ENCODE peak calls at places on chromosome 12, in nine cellular contexts. K is islet precursor cell, E is RWPE1, F is Peyer's patch, Z is fibroblast of lung, R is AG20443, Q is amniotic epithelial cell, H is AG09309, J is IMR-90. C is an unnamed sample.

GRCh38 chr12:46391630-46392029 is 19.1 kb upstream of the SLC38A2 start:
- DNase-seq in Z (peak; percentile 76), R (no peak), J (no peak), H (no peak), K (no peak), Q (no peak), F (no peak), E (no peak), C (no peak)

GRCh38 chr12:130870442-130871285 is 1.2 kb upstream of the RAN start:
- DNase-seq in Q (peak; percentile 95), R (peak; percentile 90), E (peak; percentile 85), F (peak; percentile 71), J (peak; percentile 83), K (peak; percentile 97), H (peak; percentile 82), Z (peak; percentile 95), C (peak; percentile 91)

GRCh38 chr12:111129149-111129548 is 208.8 kb upstream of the MYL2 start:
- DNase-seq in E (no peak), R (no peak), H (no peak), J (no peak), Q (no peak), K (no peak), F (no peak), Z (no peak), C (no peak)

GRCh38 chr12:98532687-98533304 is 17.4 kb downstream of the TMPO start:
- DNase-seq in Q (peak; percentile 53), J (peak; percentile 62), K (no peak), Z (peak; percentile 32), R (peak; percentile 44), H (no peak), E (peak; percentile 47), F (no peak), C (peak; percentile 49)

GRCh38 chr12:52874573-52875435 is 26.0 kb upstream of the KRT78 start:
- DNase-seq in H (no peak), Z (no peak), F (no peak), Q (no peak), E (no peak), J (no peak), R (no peak), K (no peak), C (peak; percentile 54)

GRCh38 chr12:121113057-121113456 is 19.6 kb upstream of the P2RX7 start:
- DNase-seq in F (no peak), R (no peak), K (no peak), J (no peak), E (no peak), Q (no peak), Z (no peak), H (no peak), C (no peak)

GRCh38 chr12:3669594-3669993 is 83.3 kb downstream of the CRACR2A start:
- DNase-seq in Z (no peak), K (no peak), Q (no peak), E (no peak), R (no peak), J (no peak), F (no peak), H (no peak), C (no peak)

GRCh38 chr12:50055831-50056628 is 1.4 kb upstream of the ASIC1 start:
- DNase-seq in J (peak; percentile 46), Z (no peak), E (peak; percentile 79), K (peak; percentile 81), R (peak; percentile 80), H (no peak), Q (peak; percentile 38), F (peak; percentile 40), C (peak; percentile 72)

GRCh38 chr12:107512391-107512790 is 173.2 kb upstream of the PWP1 start:
- DNase-seq in K (no peak), Q (peak; percentile 32), H (no peak), Z (peak; percentile 46), F (no peak), J (peak; percentile 13), R (peak; percentile 30), E (no peak), C (peak; percentile 20)

GRCh38 chr12:85260904-85261303 is 19.1 kb upstream of the ALX1 start:
- DNase-seq in R (no peak), F (no peak), H (no peak), E (no peak), Q (no peak), J (no peak), K (no peak), Z (no peak), C (no peak)

GRCh38 chr12:123150804-123151678 is at the start of gene PITPNM2:
- DNase-seq in Q (peak; percentile 47), J (peak; percentile 58), R (peak; percentile 94), F (peak; percentile 53), E (peak; percentile 58), H (no peak), K (peak; percentile 78), Z (peak; percentile 59), C (peak; percentile 79)

GRCh38 chr12:113663396-113663795 is 191.7 kb upstream of the LHX5 start:
- DNase-seq in K (no peak), H (no peak), E (no peak), Q (no peak), J (no peak), Z (no peak), R (no peak), F (no peak), C (no peak)

GRCh38 chr12:15152864-15153263 is 68.4 kb downstream of the RERG start:
- DNase-seq in E (peak; percentile 53), K (no peak), J (peak; percentile 30), F (no peak), Q (peak; percentile 85), H (no peak), R (no peak), Z (peak; percentile 89), C (no peak)

GRCh38 chr12:23245186-23245585 is 620.2 kb downstream of the ETNK1 start:
- DNase-seq in H (no peak), J (no peak), R (no peak), K (no peak), Q (no peak), E (no peak), F (no peak), Z (no peak), C (no peak)

GRCh38 chr12:101884174-101884573 is 6.8 kb downstream of the DRAM1 start:
- DNase-seq in J (no peak), Q (no peak), E (no peak), Z (no peak), R (no peak), K (no peak), F (no peak), H (no peak), C (no peak)

GRCh38 chr12:122062832-122063690 is 15.5 kb upstream of the MLXIP start:
- DNase-seq in E (peak; percentile 74), Q (peak; percentile 89), Z (peak; percentile 61), R (peak; percentile 64), J (peak; percentile 66), F (no peak), K (peak; percentile 100), H (no peak), C (peak; percentile 52)

GRCh38 chr12:1914116-1914911 is 4.1 kb downstream of the CACNA2D4 start:
- DNase-seq in E (no peak), R (peak; percentile 4), K (peak; percentile 41), F (peak; percentile 7), Q (no peak), J (no peak), Z (no peak), H (no peak), C (peak; percentile 1)

GRCh38 chr12:42916143-42916542 is 326.6 kb upstream of the PRICKLE1 start:
- DNase-seq in J (no peak), K (no peak), Z (no peak), R (no peak), Q (no peak), F (no peak), E (no peak), H (no peak), C (no peak)

GRCh38 chr12:60920841-60921495 is 1325.1 kb downstream of the SLC16A7 start:
- DNase-seq in R (no peak), Z (no peak), H (no peak), F (no peak), K (no peak), E (peak; percentile 30), J (peak; percentile 1), Q (no peak), C (no peak)

GRCh38 chr12:42961395-42961794 is 371.8 kb upstream of the PRICKLE1 start:
- DNase-seq in Z (peak; percentile 99), F (no peak), H (peak; percentile 70), K (peak; percentile 74), R (peak; percentile 49), Q (peak; percentile 79), J (peak; percentile 64), E (peak; percentile 78), C (peak; percentile 7)

GRCh38 chr12:89552376-89552775 is 26.5 kb upstream of the POC1B start:
- DNase-seq in Z (peak; percentile 41), R (peak; percentile 17), E (no peak), F (no peak), Q (no peak), K (peak; percentile 17), H (no peak), J (peak; percentile 45), C (peak; percentile 31)

GRCh38 chr12:52350021-52350620 is 17.2 kb downstream of the KRT85 start:
- DNase-seq in R (no peak), F (no peak), K (peak; percentile 57), Z (no peak), Q (no peak), E (no peak), J (no peak), H (no peak), C (no peak)

GRCh38 chr12:42706331-42706730 is 116.8 kb upstream of the PRICKLE1 start:
- DNase-seq in K (no peak), F (no peak), Q (no peak), R (no peak), J (no peak), E (no peak), Z (peak; percentile 37), H (no peak), C (no peak)

GRCh38 chr12:115998119-115998633 is 279.3 kb downstream of the MED13L start:
- DNase-seq in R (peak; percentile 57), H (peak; percentile 46), K (peak; percentile 76), E (peak; percentile 35), Q (peak; percentile 58), J (peak; percentile 72), F (peak; percentile 41), Z (peak; percentile 51), C (peak; percentile 68)

GRCh38 chr12:86228656-86229055 is 27.5 kb downstream of the MGAT4C start:
- DNase-seq in Q (no peak), K (no peak), E (no peak), F (no peak), R (no peak), H (no peak), J (no peak), Z (peak; percentile 4), C (no peak)

GRCh38 chr12:58090685-58091084 is 149.3 kb downstream of the ATP23 start:
- DNase-seq in J (no peak), E (no peak), R (no peak), F (no peak), K (no peak), Q (no peak), H (no peak), Z (no peak), C (no peak)